ENCODE peak calls at places on chromosomes 1 and 21, in seven cellular contexts. B, K, Y, X, O, V and A are unnamed samples.

GRCh38 chr1:231327617-231328016 is 10.0 kb downstream of the EXOC8 start:
- DNase-seq in B (no peak), K (no peak), Y (no peak), X (no peak), O (no peak), V (no peak), A (no peak)

GRCh38 chr1:11858613-11858967 is at the start of gene NPPB:
- DNase-seq in B (no peak), K (no peak), Y (no peak), X (no peak), O (no peak), V (no peak), A (no peak)

GRCh38 chr1:215292906-215293305 is 210.4 kb downstream of the KCNK2 start:
- DNase-seq in B (no peak), K (no peak), Y (no peak), X (no peak), O (no peak), V (no peak), A (no peak)

GRCh38 chr1:6796095-6796494 is 10.8 kb downstream of the CAMTA1 start:
- DNase-seq in B (peak), K (no peak), Y (no peak), X (no peak), O (no peak), V (no peak), A (no peak)

GRCh38 chr1:7594714-7595295 is 176.3 kb upstream of the VAMP3 start:
- DNase-seq in B (no peak), K (no peak), Y (no peak), X (no peak), O (no peak), V (no peak), A (no peak)

GRCh38 chr1:24803220-24803619 is 58.0 kb downstream of the CLIC4 start:
- DNase-seq in B (no peak), K (no peak), Y (no peak), X (no peak), O (no peak), V (no peak), A (no peak)

GRCh38 chr1:67953301-67953700 is 97.1 kb downstream of the DIRAS3 start:
- DNase-seq in B (no peak), K (no peak), Y (no peak), X (no peak), O (no peak), V (peak), A (no peak)

GRCh38 chr1:168920456-168921094 is 185.9 kb upstream of the ATP1B1 start:
- DNase-seq in B (no peak), K (no peak), Y (no peak), X (peak), O (no peak), V (peak), A (no peak)

GRCh38 chr1:4004635-4005430 is 104.8 kb upstream of the C1orf174 start:
- DNase-seq in B (peak), K (peak), Y (no peak), X (no peak), O (no peak), V (no peak), A (no peak)

GRCh38 chr1:96587222-96587621 is 134.4 kb upstream of the PTBP2 start:
- DNase-seq in B (no peak), K (no peak), Y (no peak), X (no peak), O (no peak), V (no peak), A (no peak)

GRCh38 chr1:66924756-66925557 is at the start of the genes DNAI4 and MIER1:
- DNase-seq in B (peak), K (peak), Y (peak), X (peak), O (peak), V (peak), A (peak)
- TF ChIP-seq CTCF in B (peak), K (peak), Y (no peak), X (peak), O (peak), V (no peak), A (no peak)

GRCh38 chr1:106972074-106972473 is 84.4 kb upstream of the PRMT6 start:
- DNase-seq in B (no peak), K (no peak), Y (no peak), X (no peak), O (no peak), V (no peak), A (no peak)

GRCh38 chr1:106978477-106979322 is 77.8 kb upstream of the PRMT6 start:
- DNase-seq in B (no peak), K (no peak), Y (no peak), X (peak), O (no peak), V (peak), A (no peak)

GRCh38 chr1:106975944-106976343 is 80.5 kb upstream of the PRMT6 start:
- DNase-seq in B (peak), K (peak), Y (no peak), X (no peak), O (no peak), V (no peak), A (no peak)
- TF ChIP-seq CTCF in B (peak), K (peak), Y (peak), X (no peak), O (peak), V (peak), A (no peak)

DNA sequence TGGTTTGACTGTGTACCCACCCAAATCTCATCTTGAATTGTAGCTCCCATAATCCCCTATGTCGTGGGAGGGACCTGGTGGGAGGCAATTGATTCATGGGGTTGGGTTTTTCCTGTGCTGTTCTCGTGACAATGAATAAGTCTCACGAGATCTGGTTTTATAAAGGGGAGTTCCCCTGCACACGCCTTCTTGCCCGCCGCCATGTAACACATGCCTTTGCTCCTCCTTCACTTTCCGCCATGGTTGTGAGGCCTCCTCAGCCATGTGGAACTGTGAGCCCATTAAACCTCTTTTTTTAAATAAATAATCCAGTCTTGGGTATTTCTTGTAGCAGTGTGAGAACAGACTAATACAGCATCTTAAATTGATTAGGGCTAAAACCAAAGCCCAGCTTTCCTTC is 22.6 kb upstream of the RERE start:
- DNase-seq in B (no peak), K (no peak), Y (no peak), X (no peak), O (no peak), V (no peak), A (no peak)
- TF ChIP-seq CTCF in B (no peak), K (no peak), Y (no peak), X (no peak), O (no peak), V (no peak), A (no peak)

DNA sequence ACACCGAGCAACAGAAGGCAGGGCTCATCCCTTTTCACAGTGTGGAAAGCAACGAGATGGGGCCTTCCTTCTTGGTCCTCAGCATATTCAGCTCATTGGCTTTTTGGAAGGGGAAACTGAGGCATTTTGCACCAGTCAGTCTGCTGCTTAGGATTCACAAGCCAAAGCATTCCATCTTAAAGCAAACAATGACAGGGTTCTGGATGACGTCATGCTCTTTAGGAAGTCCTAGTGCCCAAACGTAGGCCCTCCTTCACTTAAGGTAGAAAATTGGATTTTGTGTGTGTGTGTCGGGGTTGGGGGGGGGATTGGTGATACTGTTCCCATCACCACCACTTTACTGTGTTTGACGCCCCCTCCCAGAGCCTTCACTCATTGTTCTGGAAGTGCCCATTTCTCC is 101.6 kb downstream of the SELENOF start:
- DNase-seq in B (no peak), K (no peak), Y (no peak), X (no peak), O (no peak), V (no peak), A (no peak)
- TF ChIP-seq CTCF in B (no peak), K (no peak), Y (no peak), X (no peak), O (no peak), V (no peak), A (no peak)

GRCh38 chr1:234409328-234409727 is 36.1 kb downstream of the COA6 start:
- DNase-seq in B (no peak), K (no peak), Y (no peak), X (no peak), O (no peak), V (no peak), A (no peak)
- TF ChIP-seq CTCF in B (peak), K (no peak), Y (peak), X (no peak), O (no peak), V (no peak), A (no peak)

DNA sequence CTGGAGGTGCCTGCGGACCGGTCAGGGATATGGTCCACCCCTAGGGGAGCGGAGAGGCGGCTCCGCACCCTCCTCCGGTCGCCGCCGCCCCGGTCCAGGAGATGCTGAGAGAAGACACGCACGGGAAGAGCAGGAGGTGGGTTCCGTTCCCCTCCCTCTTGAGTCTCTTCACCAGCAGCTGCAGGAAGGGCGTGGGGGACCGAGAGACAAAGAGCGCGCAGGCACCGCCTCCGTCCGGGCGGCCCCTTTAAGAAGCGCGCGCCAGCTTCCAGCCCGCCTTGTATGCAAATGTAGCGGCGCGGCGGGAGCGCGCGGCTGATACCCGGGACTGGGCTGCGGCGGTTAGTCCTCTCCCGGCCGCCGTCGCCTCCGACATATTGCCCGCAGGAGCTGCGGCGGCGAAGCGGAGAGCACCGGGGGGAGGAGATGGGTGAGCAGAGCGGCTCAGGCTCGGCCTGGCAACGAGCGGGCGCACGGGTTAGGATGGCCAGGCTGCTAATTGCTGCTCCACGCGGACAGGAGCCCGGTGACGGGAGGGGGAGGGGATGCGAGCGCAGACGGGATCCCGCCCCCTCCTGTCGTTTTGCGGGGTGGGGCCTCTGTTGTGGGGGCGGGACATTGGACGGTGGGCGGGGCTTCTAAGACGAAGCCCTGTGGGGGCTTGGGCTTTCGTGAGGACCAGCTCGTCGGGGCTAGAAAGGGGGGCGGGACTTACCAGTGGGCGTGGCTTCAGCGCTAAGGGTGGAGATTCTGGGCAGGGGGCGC is at the start of gene TMEM39B:
- DNase-seq in B (peak), K (peak), Y (peak), X (peak), O (peak), V (peak), A (peak)
- TF ChIP-seq CTCF in B (peak), K (no peak), Y (peak), X (peak), O (no peak), V (no peak), A (no peak)

DNA sequence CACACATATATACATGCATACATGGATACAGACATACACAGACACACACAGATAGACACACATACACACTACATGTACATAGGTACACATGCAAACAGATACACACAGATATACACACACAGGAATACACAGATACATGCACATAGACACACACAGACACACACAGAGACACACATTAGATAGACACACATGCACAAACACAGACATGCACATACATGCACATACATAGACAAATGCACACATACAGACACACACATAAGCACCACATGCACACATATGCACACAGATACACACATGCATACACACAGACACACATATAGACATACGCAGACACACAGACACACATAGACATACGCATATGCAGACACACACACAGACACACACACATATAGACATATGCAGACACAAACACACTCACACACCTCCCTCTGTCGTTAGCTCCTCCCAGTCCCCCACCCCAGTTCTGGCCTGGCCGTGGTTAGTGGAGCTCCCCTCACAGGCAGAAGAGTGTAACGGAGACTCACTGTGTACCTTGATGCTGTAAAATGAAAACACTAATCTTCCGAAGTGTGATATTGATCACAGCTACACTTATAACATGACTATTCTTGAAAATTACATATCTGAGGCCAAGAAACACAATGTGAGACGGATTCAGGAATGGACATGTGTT is 7.6 kb downstream of the UBASH3A start:
- DNase-seq in B (peak), K (peak), Y (peak), X (no peak), O (no peak), V (no peak), A (no peak)
- TF ChIP-seq CTCF in B (peak), K (peak), Y (peak), X (no peak), O (no peak), V (no peak), A (no peak)

DNA sequence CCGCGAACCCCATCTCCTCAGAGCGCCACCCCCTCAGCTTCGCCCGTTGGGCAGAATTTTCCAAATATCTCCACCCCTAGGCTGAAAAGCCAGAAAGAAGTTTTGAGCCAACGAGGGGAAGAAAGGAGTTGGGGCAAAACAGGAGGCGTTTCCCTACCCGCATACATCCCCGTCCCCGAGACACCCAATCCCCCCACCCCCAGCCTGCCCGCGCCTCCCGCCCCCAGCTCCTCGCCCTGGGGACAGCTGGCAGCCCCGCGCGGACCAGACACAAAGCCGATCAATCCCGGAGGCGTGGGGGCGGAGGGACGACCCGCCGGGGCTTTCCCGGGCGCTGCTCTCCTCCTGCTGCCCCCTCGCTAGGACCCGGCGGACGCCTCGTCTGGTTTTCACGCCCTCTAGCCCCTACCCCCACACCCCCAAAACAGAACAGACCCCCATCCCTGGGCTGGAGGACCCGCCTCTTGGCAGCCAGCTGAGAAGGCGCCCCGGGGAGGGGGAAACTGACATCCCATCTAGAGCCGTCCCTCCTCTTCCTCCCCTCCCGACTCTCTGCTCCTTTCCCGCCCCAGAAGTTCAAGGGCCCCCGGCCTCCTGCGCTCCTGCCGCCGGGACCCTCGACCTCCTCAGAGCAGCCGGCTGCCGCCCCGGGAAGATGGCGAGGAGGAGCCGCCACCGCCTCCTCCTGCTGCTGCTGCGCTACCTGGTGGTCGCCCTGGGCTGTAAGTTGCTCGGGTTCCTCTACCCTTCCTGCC is at the start of gene JAM2:
- DNase-seq in B (peak), K (peak), Y (peak), X (no peak), O (no peak), V (no peak), A (no peak)
- TF ChIP-seq CTCF in B (peak), K (peak), Y (peak), X (peak), O (peak), V (no peak), A (no peak)